ENCODE peak calls at places on chromosomes 7 and 10, in seven cellular contexts. M is uterus, G is prostate gland, S is AG04449, C is AG04450, D is coronary artery, B is breast epithelium. P is an unnamed sample.

GRCh38 chr10:78805176-78805575 is 263.6 kb upstream of the ZMIZ1 start:
- DNase-seq in M (peak; percentile 79), G (peak; percentile 84), S (peak; percentile 99), C (peak; percentile 97), D (peak; percentile 82), B (peak; percentile 35), P (peak; percentile 29)

GRCh38 chr7:137445998-137446397 is 102.5 kb upstream of the PTN start:
- DNase-seq in M (no peak), G (no peak), S (no peak), C (no peak), D (no peak), B (no peak), P (no peak)

GRCh38 chr10:49615213-49615612 is 1.4 kb downstream of the CHAT start:
- DNase-seq in M (no peak), G (no peak), S (no peak), C (no peak), D (peak; percentile 50), B (no peak), P (no peak)

GRCh38 chr10:51425431-51425830 is 274.0 kb downstream of the CSTF2T start:
- DNase-seq in M (no peak), G (no peak), S (no peak), C (no peak), D (no peak), B (no peak), P (no peak)

GRCh38 chr10:62456611-62457101 is 82.5 kb downstream of the ZNF365 start:
- DNase-seq in M (no peak), G (no peak), S (no peak), C (no peak), D (no peak), B (no peak), P (no peak)

GRCh38 chr7:41058986-41059741 is 643.7 kb downstream of the INHBA start:
- DNase-seq in M (no peak), G (no peak), S (no peak), C (no peak), D (no peak), B (no peak), P (no peak)

GRCh38 chr10:89469517-89469916 is 55.1 kb downstream of the IFIT5 start:
- DNase-seq in M (no peak), G (no peak), S (no peak), C (no peak), D (no peak), B (no peak), P (no peak)

GRCh38 chr7:9280088-9280487 is 846.7 kb downstream of the NXPH1 start:
- DNase-seq in M (no peak), G (no peak), S (no peak), C (no peak), D (no peak), B (no peak), P (no peak)

GRCh38 chr10:58952747-58953466 is 223.5 kb upstream of the PHYHIPL start:
- DNase-seq in M (peak; percentile 35), G (peak; percentile 49), S (no peak), C (no peak), D (no peak), B (no peak), P (no peak)

GRCh38 chr7:4204530-4205165 is 477.4 kb upstream of the FOXK1 start:
- DNase-seq in M (no peak), G (no peak), S (no peak), C (no peak), D (no peak), B (no peak), P (no peak)

GRCh38 chr7:72015106-72015505 is 397.0 kb downstream of the CALN1 start:
- DNase-seq in M (no peak), G (no peak), S (no peak), C (no peak), D (no peak), B (no peak), P (no peak)

GRCh38 chr7:116503835-116504234 is 4.3 kb downstream of the CAV2 start:
- DNase-seq in M (no peak), G (no peak), S (no peak), C (no peak), D (no peak), B (no peak), P (no peak)

GRCh38 chr10:92027141-92027540 is 103.6 kb downstream of the BTAF1 start:
- DNase-seq in M (no peak), G (no peak), S (no peak), C (no peak), D (no peak), B (no peak), P (no peak)

GRCh38 chr10:34705563-34705962 is 109.5 kb downstream of the PARD3 start:
- DNase-seq in M (no peak), G (no peak), S (no peak), C (no peak), D (no peak), B (no peak), P (no peak)

GRCh38 chr7:42233939-42234338 is 3.1 kb downstream of the GLI3 start:
- DNase-seq in M (no peak), G (no peak), S (no peak), C (no peak), D (no peak), B (no peak), P (no peak)

GRCh38 chr10:69315100-69315542 is 36.8 kb downstream of the HK1 start:
- DNase-seq in M (no peak), G (no peak), S (no peak), C (no peak), D (no peak), B (no peak), P (no peak)

GRCh38 chr10:132981173-132981555 is 38.8 kb upstream of the CFAP46 start:
- DNase-seq in M (no peak), G (no peak), S (no peak), C (no peak), D (no peak), B (no peak), P (no peak)

GRCh38 chr10:11331706-11332105 is 279.7 kb downstream of the USP6NL start:
- DNase-seq in M (no peak), G (no peak), S (no peak), C (no peak), D (no peak), B (no peak), P (no peak)

GRCh38 chr7:133789951-133790350 is 337.2 kb upstream of the LRGUK start:
- DNase-seq in M (no peak), G (no peak), S (no peak), C (no peak), D (no peak), B (no peak), P (no peak)

GRCh38 chr10:70404906-70405824 is 1.2 kb downstream of the EIF4EBP2 start:
- DNase-seq in M (peak; percentile 84), G (peak; percentile 90), S (peak; percentile 95), C (peak; percentile 85), D (peak; percentile 96), B (peak; percentile 93), P (peak; percentile 69)

GRCh38 chr10:62960416-62960815 is 144.2 kb upstream of the EGR2 start:
- DNase-seq in M (no peak), G (no peak), S (no peak), C (no peak), D (no peak), B (no peak), P (no peak)

GRCh38 chr7:108592633-108593277 is 23.1 kb downstream of the DNAJB9 start:
- DNase-seq in M (no peak), G (peak; percentile 26), S (no peak), C (no peak), D (no peak), B (no peak), P (no peak)

GRCh38 chr7:150949971-150950491 is 28.1 kb downstream of the KCNH2 start:
- DNase-seq in M (no peak), G (no peak), S (no peak), C (no peak), D (no peak), B (no peak), P (no peak)

GRCh38 chr7:50164552-50165220 is 71.6 kb upstream of the ZPBP start:
- DNase-seq in M (no peak), G (no peak), S (no peak), C (no peak), D (no peak), B (no peak), P (no peak)

GRCh38 chr7:40793132-40793531 is 658.3 kb downstream of the SUGCT start:
- DNase-seq in M (no peak), G (no peak), S (peak; percentile 37), C (no peak), D (no peak), B (no peak), P (no peak)

GRCh38 chr10:24196426-24197039 is 12.4 kb upstream of the KIAA1217 start:
- DNase-seq in M (peak; percentile 60), G (peak; percentile 82), S (no peak), C (peak; percentile 27), D (no peak), B (peak; percentile 69), P (no peak)
- TF ChIP-seq CTCF in M (peak; percentile 76), G (peak; percentile 98), S (peak; percentile 88), C (peak; percentile 97), D (peak; percentile 92), B (peak; percentile 92), P (peak; percentile 98)

DNA sequence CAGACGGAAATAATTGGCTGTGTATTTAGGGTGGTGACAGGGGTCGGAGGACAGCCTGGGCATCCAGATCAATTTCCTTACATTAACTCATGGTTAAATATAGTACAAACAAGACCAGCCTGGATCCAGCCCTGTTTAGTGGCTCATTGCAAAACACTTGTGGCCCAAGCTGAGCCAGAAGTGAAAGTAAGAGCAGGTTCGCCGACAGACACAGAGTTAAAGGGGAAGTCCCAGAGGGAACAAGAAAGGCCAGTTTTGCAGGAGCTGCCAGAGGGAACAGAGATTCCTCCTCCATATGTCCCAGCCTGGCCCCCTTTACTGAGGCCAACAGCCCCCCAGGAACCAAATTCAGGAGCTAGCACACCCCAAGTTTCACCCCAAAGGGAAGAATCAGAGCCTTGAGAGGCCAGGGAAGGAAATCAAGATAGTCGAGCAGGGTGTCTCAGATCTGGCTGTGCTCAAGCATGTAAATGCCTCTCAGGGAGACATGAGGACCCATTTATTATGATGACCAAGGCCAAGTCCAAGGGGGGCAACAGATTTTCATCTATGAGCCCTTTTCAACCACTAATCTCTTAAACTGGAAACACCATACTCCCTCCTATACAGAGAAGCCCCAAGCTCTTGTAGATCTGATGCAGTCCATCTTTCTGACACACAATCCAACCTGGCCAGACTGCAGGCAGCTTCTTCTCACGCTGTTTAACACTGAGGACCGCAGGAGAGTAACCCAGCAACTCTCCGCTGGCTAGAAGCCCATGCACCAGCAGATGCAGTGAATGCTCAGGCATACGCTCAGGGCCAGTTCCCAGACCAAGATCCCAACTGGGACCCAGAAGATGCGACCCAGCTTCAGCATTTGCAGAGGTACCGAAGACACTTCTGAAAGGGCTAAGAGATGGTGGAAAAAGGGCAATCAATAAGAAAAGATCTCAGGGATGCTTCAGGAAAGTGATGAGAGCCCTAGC is 15.9 kb upstream of the ADCK2 start:
- DNase-seq in M (peak; percentile 52), G (peak; percentile 91), S (no peak), C (no peak), D (no peak), B (peak; percentile 71), P (no peak)
- H3K4me3 ChIP-seq in M (peak overlapping the region; percentile 23), G (peak overlapping the region; percentile 2), S (peak overlapping the region; percentile 24), C (peak overlapping the region; percentile 48), D (peak overlapping the region; percentile 65), B (peak overlapping the region; percentile 15), P (peak overlapping the region; percentile 35)

GRCh38 chr7:94382746-94383145 is 11.9 kb upstream of the COL1A2 start:
- DNase-seq in M (no peak), G (no peak), S (no peak), C (no peak), D (no peak), B (no peak), P (no peak)
- TF ChIP-seq CTCF in M (no peak), G (no peak), S (no peak), C (no peak), D (no peak), B (no peak), P (no peak)

GRCh38 chr10:3196971-3197353 is 24.4 kb upstream of the PITRM1 start:
- DNase-seq in M (peak; percentile 25), G (no peak), S (no peak), C (no peak), D (no peak), B (no peak), P (no peak)
- H3K4me3 ChIP-seq in M (no peak overlapping the region), G (no peak overlapping the region), S (no peak overlapping the region), C (no peak overlapping the region), D (peak overlapping the region; percentile 63), B (no peak overlapping the region), P (no peak overlapping the region)

P was measured in epithelial cell of proximal tubule.